ENCODE peak calls at places on chromosomes 12 and 14, in seven cellular contexts. One of them, this sample, is unnamed.

GRCh38 chr14:36313206-36313605 is 7.2 kb downstream of the MBIP start:
- DNase-seq in adrenal gland: no peak
- DNase-seq in IMR-90: no peak
- DNase-seq in heart left ventricle: no peak
- DNase-seq in Peyer's patch: no peak
- DNase-seq in K562: no peak
- DNase-seq in lower leg skin: no peak
- DNase-seq in this sample: no peak

GRCh38 chr12:73629171-73629570 is 908.5 kb upstream of the ATXN7L3B start:
- DNase-seq in adrenal gland: no peak
- DNase-seq in IMR-90: no peak
- DNase-seq in heart left ventricle: no peak
- DNase-seq in Peyer's patch: no peak
- DNase-seq in K562: no peak
- DNase-seq in lower leg skin: no peak
- DNase-seq in this sample: no peak

GRCh38 chr12:2163172-2163927 is 110.6 kb downstream of the CACNA1C start:
- DNase-seq in adrenal gland: peak
- DNase-seq in IMR-90: peak
- DNase-seq in heart left ventricle: peak
- DNase-seq in Peyer's patch: no peak
- DNase-seq in K562: no peak
- DNase-seq in lower leg skin: peak
- DNase-seq in this sample: no peak

GRCh38 chr12:103668520-103668919 is 81.4 kb downstream of the STAB2 start:
- DNase-seq in adrenal gland: no peak
- DNase-seq in IMR-90: no peak
- DNase-seq in heart left ventricle: no peak
- DNase-seq in Peyer's patch: no peak
- DNase-seq in K562: no peak
- DNase-seq in lower leg skin: no peak
- DNase-seq in this sample: no peak

GRCh38 chr12:95059984-95060383 is 13.4 kb downstream of the NR2C1 start:
- DNase-seq in adrenal gland: no peak
- DNase-seq in IMR-90: no peak
- DNase-seq in heart left ventricle: no peak
- DNase-seq in Peyer's patch: no peak
- DNase-seq in K562: no peak
- DNase-seq in lower leg skin: no peak
- DNase-seq in this sample: no peak

GRCh38 chr12:82329508-82329907 is 28.7 kb downstream of the CCDC59 start:
- DNase-seq in adrenal gland: no peak
- DNase-seq in IMR-90: no peak
- DNase-seq in heart left ventricle: no peak
- DNase-seq in Peyer's patch: no peak
- DNase-seq in K562: no peak
- DNase-seq in lower leg skin: no peak
- DNase-seq in this sample: no peak

GRCh38 chr14:49692895-49693737 is at the start of gene KLHDC1:
- DNase-seq in adrenal gland: peak
- DNase-seq in IMR-90: peak
- DNase-seq in heart left ventricle: peak
- DNase-seq in Peyer's patch: peak
- DNase-seq in K562: peak
- DNase-seq in lower leg skin: peak
- DNase-seq in this sample: no peak

GRCh38 chr12:50302686-50303085 is 19.4 kb upstream of the LIMA1 start:
- DNase-seq in adrenal gland: peak
- DNase-seq in IMR-90: peak
- DNase-seq in heart left ventricle: no peak
- DNase-seq in Peyer's patch: no peak
- DNase-seq in K562: no peak
- DNase-seq in lower leg skin: peak
- DNase-seq in this sample: no peak

GRCh38 chr12:39723831-39724230 is 104.2 kb upstream of the ABCD2 start:
- DNase-seq in adrenal gland: no peak
- DNase-seq in IMR-90: no peak
- DNase-seq in heart left ventricle: no peak
- DNase-seq in Peyer's patch: no peak
- DNase-seq in K562: no peak
- DNase-seq in lower leg skin: no peak
- DNase-seq in this sample: no peak

GRCh38 chr12:9948606-9949286 is 16.6 kb upstream of the CLEC2A start:
- DNase-seq in adrenal gland: no peak
- DNase-seq in IMR-90: no peak
- DNase-seq in heart left ventricle: no peak
- DNase-seq in Peyer's patch: no peak
- DNase-seq in K562: no peak
- DNase-seq in lower leg skin: no peak
- DNase-seq in this sample: no peak

GRCh38 chr12:89756638-89757321 is 48.1 kb upstream of the ATP2B1 start:
- DNase-seq in adrenal gland: no peak
- DNase-seq in IMR-90: peak
- DNase-seq in heart left ventricle: no peak
- DNase-seq in Peyer's patch: no peak
- DNase-seq in K562: peak
- DNase-seq in lower leg skin: peak
- DNase-seq in this sample: no peak

GRCh38 chr14:50335989-50336391 is 23.9 kb downstream of the DMAC2L start:
- DNase-seq in adrenal gland: peak
- DNase-seq in IMR-90: peak
- DNase-seq in heart left ventricle: peak
- DNase-seq in Peyer's patch: no peak
- DNase-seq in K562: no peak
- DNase-seq in lower leg skin: no peak
- DNase-seq in this sample: no peak

GRCh38 chr12:3461391-3461790 is 29.6 kb upstream of the PRMT8 start:
- DNase-seq in adrenal gland: no peak
- DNase-seq in IMR-90: no peak
- DNase-seq in heart left ventricle: peak
- DNase-seq in Peyer's patch: no peak
- DNase-seq in K562: no peak
- DNase-seq in lower leg skin: no peak
- DNase-seq in this sample: no peak

GRCh38 chr12:93851245-93851665 is 174.1 kb downstream of the CRADD start:
- DNase-seq in adrenal gland: no peak
- DNase-seq in IMR-90: no peak
- DNase-seq in heart left ventricle: no peak
- DNase-seq in Peyer's patch: no peak
- DNase-seq in K562: no peak
- DNase-seq in lower leg skin: no peak
- DNase-seq in this sample: no peak

GRCh38 chr12:4296749-4297148 is 23.2 kb downstream of the CCND2 start:
- DNase-seq in adrenal gland: peak
- DNase-seq in IMR-90: no peak
- DNase-seq in heart left ventricle: no peak
- DNase-seq in Peyer's patch: no peak
- DNase-seq in K562: no peak
- DNase-seq in lower leg skin: no peak
- DNase-seq in this sample: no peak

GRCh38 chr14:92274055-92274454 is 48.9 kb upstream of the SLC24A4 start:
- DNase-seq in adrenal gland: no peak
- DNase-seq in IMR-90: no peak
- DNase-seq in heart left ventricle: no peak
- DNase-seq in Peyer's patch: no peak
- DNase-seq in K562: no peak
- DNase-seq in lower leg skin: no peak
- DNase-seq in this sample: no peak

GRCh38 chr14:75176142-75176820 is at the start of gene TMED10:
- DNase-seq in adrenal gland: peak
- DNase-seq in IMR-90: peak
- DNase-seq in heart left ventricle: peak
- DNase-seq in Peyer's patch: peak
- DNase-seq in K562: peak
- DNase-seq in lower leg skin: peak
- DNase-seq in this sample: peak

GRCh38 chr14:69571449-69571878 is 3.2 kb downstream of the CCDC177 start:
- DNase-seq in adrenal gland: no peak
- DNase-seq in IMR-90: no peak
- DNase-seq in heart left ventricle: no peak
- DNase-seq in Peyer's patch: no peak
- DNase-seq in K562: no peak
- DNase-seq in lower leg skin: no peak
- DNase-seq in this sample: no peak
- H3K4me3 ChIP-seq in adrenal gland: no peak
- H3K4me3 ChIP-seq in IMR-90: peak
- H3K4me3 ChIP-seq in heart left ventricle: peak
- H3K4me3 ChIP-seq in Peyer's patch: peak
- H3K4me3 ChIP-seq in K562: no peak
- H3K4me3 ChIP-seq in lower leg skin: peak
- H3K4me3 ChIP-seq in this sample: peak

GRCh38 chr14:103205541-103205906 is 82.3 kb downstream of the TNFAIP2 start:
- DNase-seq in adrenal gland: no peak
- DNase-seq in IMR-90: no peak
- DNase-seq in heart left ventricle: no peak
- DNase-seq in Peyer's patch: no peak
- DNase-seq in K562: no peak
- DNase-seq in lower leg skin: no peak
- DNase-seq in this sample: no peak

GRCh38 chr14:103207038-103207403 is 83.8 kb downstream of the TNFAIP2 start:
- DNase-seq in adrenal gland: peak
- DNase-seq in IMR-90: no peak
- DNase-seq in heart left ventricle: peak
- DNase-seq in Peyer's patch: peak
- DNase-seq in K562: peak
- DNase-seq in lower leg skin: peak
- DNase-seq in this sample: no peak

GRCh38 chr14:103206023-103206481 is 82.8 kb downstream of the TNFAIP2 start:
- DNase-seq in adrenal gland: no peak
- DNase-seq in IMR-90: no peak
- DNase-seq in heart left ventricle: no peak
- DNase-seq in Peyer's patch: no peak
- DNase-seq in K562: no peak
- DNase-seq in lower leg skin: no peak
- DNase-seq in this sample: no peak

GRCh38 chr14:103209054-103209453 is 85.8 kb downstream of the TNFAIP2 start:
- DNase-seq in adrenal gland: no peak
- DNase-seq in IMR-90: no peak
- DNase-seq in heart left ventricle: no peak
- DNase-seq in Peyer's patch: no peak
- DNase-seq in K562: peak
- DNase-seq in lower leg skin: no peak
- DNase-seq in this sample: no peak

DNA sequence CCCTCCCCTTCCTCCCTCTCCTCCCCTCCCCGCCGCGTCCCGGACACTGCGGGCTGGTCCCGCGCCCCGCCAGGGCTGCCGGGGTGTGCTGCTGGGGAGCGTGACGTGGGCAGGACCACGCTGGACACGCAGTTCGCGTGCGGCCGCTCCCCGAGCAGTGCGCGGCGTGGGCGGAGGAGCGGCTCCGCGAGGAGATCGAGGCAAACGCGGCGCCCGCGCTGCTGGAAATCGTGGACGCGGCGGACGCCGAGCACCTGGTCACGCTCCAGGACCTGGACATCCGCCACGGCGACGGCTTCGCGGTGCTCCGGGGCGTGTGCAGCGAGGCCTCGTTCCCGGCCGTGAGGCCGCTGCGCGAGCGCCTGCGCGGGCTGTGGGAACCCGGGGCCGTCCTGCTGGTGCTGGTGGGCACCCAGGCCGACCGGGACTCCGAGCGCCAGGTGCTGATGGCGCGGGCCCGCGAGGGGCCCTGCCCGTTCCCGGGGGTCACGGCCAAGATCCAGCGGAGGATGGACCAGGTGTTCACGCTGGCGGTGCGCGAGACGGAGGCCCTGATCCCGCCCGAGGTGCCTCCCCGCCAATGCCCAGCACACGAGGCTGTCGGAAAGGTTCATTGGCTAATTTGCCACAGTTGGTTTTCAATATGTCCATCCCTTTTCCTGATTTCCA is 84.3 kb downstream of the TNFAIP2 start:
- DNase-seq in adrenal gland: no peak
- DNase-seq in IMR-90: no peak
- DNase-seq in heart left ventricle: peak
- DNase-seq in Peyer's patch: no peak
- DNase-seq in K562: no peak
- DNase-seq in lower leg skin: no peak
- DNase-seq in this sample: no peak
- TF ChIP-seq POLR2A in adrenal gland: no peak
- TF ChIP-seq POLR2A in IMR-90: no peak
- TF ChIP-seq POLR2A in heart left ventricle: no peak
- TF ChIP-seq POLR2A in Peyer's patch: no peak
- TF ChIP-seq POLR2A in K562: no peak
- TF ChIP-seq POLR2A in lower leg skin: no peak
- TF ChIP-seq POLR2A in this sample: no peak

DNA sequence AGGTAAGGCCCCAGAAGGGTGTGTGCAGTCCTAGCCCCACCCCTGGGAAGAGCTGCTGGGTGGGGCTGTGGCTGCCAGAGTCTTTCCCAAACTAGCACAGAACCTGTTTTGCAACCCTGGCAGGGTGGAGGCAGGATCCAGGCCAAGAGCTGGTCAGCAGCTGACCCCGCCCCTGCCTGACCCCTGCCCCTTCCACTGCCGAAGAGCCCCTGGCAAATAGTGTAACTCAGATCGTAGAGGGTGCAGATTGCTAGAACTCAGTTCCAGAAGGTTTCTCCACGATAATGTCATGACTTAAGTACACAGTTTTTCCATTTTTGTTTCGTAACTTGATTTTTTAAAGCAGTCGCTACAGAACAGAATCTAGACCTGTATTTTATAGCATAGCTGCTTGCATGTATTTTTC is 26.7 kb upstream of the PNMA1 start:
- DNase-seq in adrenal gland: no peak
- DNase-seq in IMR-90: no peak
- DNase-seq in heart left ventricle: no peak
- DNase-seq in Peyer's patch: no peak
- DNase-seq in K562: peak
- DNase-seq in lower leg skin: peak
- DNase-seq in this sample: no peak
- H3K4me3 ChIP-seq in adrenal gland: no peak
- H3K4me3 ChIP-seq in IMR-90: no peak
- H3K4me3 ChIP-seq in heart left ventricle: peak
- H3K4me3 ChIP-seq in Peyer's patch: peak
- H3K4me3 ChIP-seq in K562: peak
- H3K4me3 ChIP-seq in lower leg skin: no peak
- H3K4me3 ChIP-seq in this sample: peak

DNA sequence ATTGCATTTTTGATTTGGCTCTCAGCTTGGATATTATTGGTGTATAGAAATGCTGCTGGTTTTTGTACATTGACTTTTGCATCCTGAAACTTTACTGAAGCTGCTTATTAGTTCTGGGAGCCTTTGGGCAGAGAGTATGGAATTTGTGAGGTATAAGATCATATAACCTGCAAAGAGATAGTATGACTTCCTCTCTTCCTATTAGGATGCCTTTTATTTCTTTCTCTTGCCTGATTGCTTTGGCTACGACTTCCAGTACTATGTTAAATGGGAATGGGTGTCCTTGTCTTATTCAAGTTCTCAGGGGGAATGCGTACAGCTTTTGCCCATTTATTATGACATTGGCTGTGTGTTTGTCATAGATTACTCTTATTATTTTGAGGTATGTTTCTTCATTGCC is 23.5 kb downstream of the SCFD1 start:
- DNase-seq in adrenal gland: no peak
- DNase-seq in IMR-90: no peak
- DNase-seq in heart left ventricle: no peak
- DNase-seq in Peyer's patch: no peak
- DNase-seq in K562: no peak
- DNase-seq in lower leg skin: no peak
- DNase-seq in this sample: no peak
- TF ChIP-seq POLR2A in adrenal gland: no peak
- TF ChIP-seq POLR2A in IMR-90: no peak
- TF ChIP-seq POLR2A in heart left ventricle: no peak
- TF ChIP-seq POLR2A in Peyer's patch: no peak
- TF ChIP-seq POLR2A in K562: no peak
- TF ChIP-seq POLR2A in lower leg skin: no peak
- TF ChIP-seq POLR2A in this sample: no peak